ENCODE peak calls at places on chromosomes 4 and X, in eight cellular contexts. L is body of pancreas, M is esophagus squamous epithelium, N is ovary, T is heart left ventricle, U is mucosa of descending colon, I is endodermal cell, R is SJSA1. S is an unnamed sample. For H3K36me3, the result is how much of the 10 kb centered on the place peaks cover.

GRCh38 chrX:65635824-65636223 is 31.6 kb upstream of the MSN start:
- DNase-seq in R (no peak), U (no peak), I (no peak), L (no peak), M (no peak), N (no peak), T (no peak), S (no peak)

GRCh38 chrX:2679534-2680485 is 11.3 kb upstream of the CD99 start:
- DNase-seq in U (peak), I (no peak), M (no peak), R (no peak), N (peak), T (no peak), L (peak), S (no peak)

GRCh38 chrX:38929966-38930421 is 128.7 kb downstream of the MID1IP1 start:
- DNase-seq in R (peak), I (no peak), M (no peak), T (no peak), U (no peak), N (no peak), L (peak), S (peak)

GRCh38 chr4:150248181-150248580 is 169.9 kb downstream of the DCLK2 start:
- DNase-seq in L (no peak), R (no peak), T (no peak), M (no peak), I (no peak), N (no peak), U (no peak), S (no peak)

GRCh38 chr4:13476915-13477314 is 7.2 kb downstream of the RAB28 start:
- DNase-seq in U (no peak), N (no peak), R (peak), I (no peak), L (no peak), M (no peak), T (no peak), S (peak)

GRCh38 chr4:158863296-158863695 is 94.5 kb downstream of the FNIP2 start:
- DNase-seq in T (no peak), L (no peak), R (no peak), I (no peak), M (no peak), U (no peak), N (no peak), S (no peak)

GRCh38 chr4:23962462-23962861 is 72.6 kb upstream of the PPARGC1A start:
- DNase-seq in L (no peak), I (no peak), M (no peak), T (no peak), N (no peak), R (no peak), U (no peak), S (no peak)

GRCh38 chr4:39528056-39528465 is 822 bp upstream of the UGDH start:
- DNase-seq in N (no peak), L (no peak), M (no peak), U (no peak), R (no peak), I (no peak), T (no peak), S (no peak)

GRCh38 chrX:20139966-20140365 is 1.7 kb downstream of the EIF1AX start:
- DNase-seq in R (no peak), L (no peak), T (no peak), I (no peak), U (no peak), N (no peak), M (no peak), S (peak)

GRCh38 chrX:149652232-149652981 is 20.8 kb upstream of the TMEM185A start:
- DNase-seq in T (no peak), R (no peak), N (no peak), U (no peak), I (no peak), M (no peak), L (no peak), S (no peak)

GRCh38 chr4:150570123-150570522 is 11.8 kb upstream of the MAB21L2 start:
- DNase-seq in U (no peak), L (no peak), T (no peak), I (no peak), R (no peak), M (no peak), N (no peak), S (no peak)

GRCh38 chr4:185280608-185281007 is 71.2 kb downstream of the SNX25 start:
- DNase-seq in U (peak), L (no peak), M (no peak), I (no peak), R (no peak), N (no peak), T (no peak), S (no peak)

GRCh38 chr4:38811307-38811706 is 6.7 kb upstream of the TLR1 start:
- DNase-seq in R (no peak), I (no peak), U (no peak), N (no peak), T (no peak), L (no peak), M (no peak), S (no peak)

GRCh38 chr4:22634541-22635181 is 58.1 kb upstream of the GBA3 start:
- DNase-seq in T (no peak), N (no peak), L (no peak), U (no peak), R (no peak), M (no peak), I (no peak), S (no peak)

GRCh38 chrX:144637731-144638130 is 609.6 kb upstream of the SPANXN1 start:
- DNase-seq in M (no peak), T (no peak), R (no peak), I (no peak), U (no peak), L (no peak), N (no peak), S (no peak)

GRCh38 chr4:111449657-111450056 is 695.6 kb upstream of the FAM241A start:
- DNase-seq in N (no peak), T (no peak), L (no peak), U (no peak), R (no peak), M (no peak), I (no peak), S (no peak)

GRCh38 chr4:174859904-174860303 is 30.9 kb upstream of the GLRA3 start:
- DNase-seq in T (no peak), R (no peak), L (no peak), U (no peak), I (no peak), M (no peak), N (no peak), S (no peak)

GRCh38 chr4:9964884-9965283 is 56.4 kb downstream of the SLC2A9 start:
- DNase-seq in N (no peak), T (no peak), L (no peak), M (no peak), U (no peak), R (no peak), I (no peak), S (no peak)

GRCh38 chr4:807792-808191 is 18.1 kb downstream of the CPLX1 start:
- DNase-seq in T (no peak), L (no peak), M (no peak), N (no peak), I (peak), U (peak), R (no peak), S (no peak)

GRCh38 chrX:21708116-21708515 is 49.8 kb downstream of the SMPX start:
- DNase-seq in N (no peak), I (no peak), M (no peak), R (no peak), T (no peak), U (no peak), L (no peak), S (no peak)

GRCh38 chrX:55767100-55767499 is 49.6 kb downstream of the RRAGB start:
- DNase-seq in N (no peak), L (no peak), U (no peak), T (no peak), M (no peak), I (no peak), R (peak), S (no peak)

GRCh38 chrX:23317799-23318724 is 16.6 kb upstream of the PTCHD1 start:
- DNase-seq in I (peak), N (no peak), L (no peak), U (no peak), R (peak), M (no peak), T (peak), S (no peak)

GRCh38 chrX:435536-436122 is 48.9 kb upstream of the PPP2R3B start:
- DNase-seq in N (no peak), R (no peak), U (no peak), I (peak), T (no peak), L (no peak), M (no peak), S (no peak)

GRCh38 chr4:85520765-85521749 is 46.1 kb downstream of the ARHGAP24 start:
- DNase-seq in T (peak), L (no peak), M (no peak), R (no peak), N (no peak), U (no peak), I (peak), S (no peak)

GRCh38 chr4:94126669-94127068 is 81.0 kb upstream of the SMARCAD1 start:
- DNase-seq in M (no peak), T (no peak), U (no peak), I (no peak), L (no peak), R (no peak), N (no peak), S (no peak)

GRCh38 chr4:73711989-73712388 is 28.4 kb upstream of the CXCL8 start:
- DNase-seq in R (no peak), I (no peak), T (no peak), U (no peak), M (no peak), L (no peak), N (no peak), S (no peak)

GRCh38 chr4:113080050-113080449 is 30.6 kb downstream of the ANK2 start:
- DNase-seq in L (no peak), T (no peak), M (no peak), N (no peak), U (peak), R (no peak), I (peak), S (no peak)

GRCh38 chrX:33045245-33045644 is 166.1 kb downstream of the DMD start:
- DNase-seq in R (no peak), T (no peak), L (no peak), N (no peak), I (no peak), U (no peak), M (no peak), S (no peak)

GRCh38 chr4:10058371-10058770 is 37.1 kb upstream of the SLC2A9 start:
- DNase-seq in L (no peak), R (no peak), M (no peak), T (no peak), I (no peak), N (no peak), U (no peak), S (no peak)

GRCh38 chrX:13078739-13079444 is 34.5 kb upstream of the FAM9C start:
- DNase-seq in R (peak), I (no peak), U (peak), M (no peak), N (peak), T (peak), L (peak), S (peak)

GRCh38 chr4:13912966-13913365 is 285.4 kb upstream of the BOD1L1 start:
- DNase-seq in N (no peak), U (no peak), R (no peak), M (no peak), I (no peak), T (no peak), L (no peak), S (no peak)

GRCh38 chrX:114952696-114953095 is 64.7 kb downstream of the IL13RA2 start:
- DNase-seq in R (no peak), M (no peak), I (peak), U (no peak), N (no peak), T (no peak), L (no peak), S (no peak)

GRCh38 chrX:129957241-129958099 is 25.0 kb upstream of the BCORL1 start:
- DNase-seq in R (peak), L (peak), M (peak), I (peak), N (peak), U (peak), T (peak), S (no peak)

GRCh38 chr4:93063325-93063724 is 759.6 kb downstream of the GRID2 start:
- DNase-seq in T (no peak), U (no peak), R (no peak), L (no peak), N (no peak), I (no peak), M (no peak), S (no peak)

GRCh38 chr4:142016031-142016430 is 379.6 kb downstream of the IL15 start:
- DNase-seq in N (no peak), L (no peak), I (no peak), R (no peak), T (no peak), U (no peak), M (no peak), S (no peak)

GRCh38 chr4:128850252-128850651 is 40.8 kb downstream of the JADE1 start:
- DNase-seq in N (no peak), R (no peak), M (no peak), I (peak), L (no peak), U (no peak), T (no peak), S (no peak)
- H3K36me3 ChIP-seq in N (under half), R (half or more), M (half or more), I (half or more), L (under half), U (under half), T (half or more), S (under half)

DNA sequence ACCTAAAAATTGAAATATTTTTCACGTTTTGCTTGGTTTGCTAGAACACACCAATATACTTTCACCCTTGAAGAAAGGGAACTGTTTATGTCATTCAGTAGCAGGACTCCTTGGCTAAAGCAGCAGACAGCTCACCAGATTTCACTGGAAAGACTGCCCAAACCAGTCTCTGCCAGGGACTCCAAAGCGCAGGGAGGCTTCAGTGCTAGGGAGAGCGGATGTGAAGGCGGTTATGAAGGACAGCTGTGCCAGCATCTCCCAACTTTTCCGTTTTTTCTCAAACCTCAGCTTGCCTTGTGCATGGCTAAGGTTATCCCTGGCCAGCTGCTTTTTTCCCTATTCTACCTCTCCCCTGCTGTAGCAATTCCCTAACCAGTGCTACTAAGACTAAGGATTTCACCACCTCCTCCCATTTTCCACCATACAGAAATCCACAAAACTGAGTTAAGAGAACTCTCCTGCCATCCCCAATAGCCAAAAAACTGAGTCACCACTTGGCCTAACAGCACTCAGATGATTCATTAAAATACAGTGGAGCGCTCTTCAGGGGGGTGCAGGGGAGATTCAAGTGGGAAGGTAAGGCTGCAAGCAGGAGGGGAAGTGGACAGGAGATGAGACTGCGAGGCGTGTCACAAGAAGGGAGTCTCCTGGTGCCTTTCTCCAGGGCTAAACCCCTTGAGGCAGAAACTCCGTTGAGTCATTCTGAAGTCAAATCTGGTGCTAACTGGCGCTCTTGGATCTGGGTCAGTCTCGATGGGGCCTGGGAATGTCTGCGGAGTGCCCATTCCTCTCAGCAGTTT is 90.7 kb downstream of the PALLD start:
- DNase-seq in U (no peak), N (peak), I (peak), L (no peak), R (peak), T (peak), M (no peak), S (peak)
- H3K4me3 ChIP-seq in U (no peak), N (no peak), I (no peak), L (no peak), R (no peak), T (no peak), M (no peak), S (no peak)

DNA sequence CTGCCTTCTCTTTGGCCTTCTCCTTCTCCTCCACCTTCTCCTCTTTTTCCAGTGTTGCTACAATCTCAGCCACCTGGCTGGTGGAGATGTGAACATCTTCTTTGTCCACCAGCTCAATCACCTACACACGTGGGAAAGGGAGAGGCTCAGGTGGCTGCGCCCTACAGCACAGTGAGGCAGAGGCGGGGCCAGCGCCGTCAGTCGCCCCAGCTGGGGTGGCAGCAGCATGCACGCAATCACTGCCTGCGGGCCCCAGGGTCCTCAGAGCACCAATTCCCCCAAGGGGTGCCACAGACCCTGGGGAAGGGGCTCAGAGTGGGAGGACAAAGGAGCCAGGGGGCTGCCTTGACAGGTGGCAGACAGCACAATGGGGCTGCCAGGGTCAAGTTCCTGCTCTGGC is 21.4 kb downstream of the FGFR3 start:
- DNase-seq in R (no peak), I (no peak), U (no peak), N (no peak), L (no peak), M (no peak), T (no peak), S (no peak)
- H3K36me3 ChIP-seq in R (under half), I (under half), U (under half), N (under half), L (under half), M (half or more), T (half or more), S (under half)

GRCh38 chr4:153529646-153530045 is 63.5 kb downstream of the TMEM131L start:
- DNase-seq in N (no peak), L (no peak), I (no peak), R (no peak), U (no peak), M (no peak), T (no peak), S (no peak)
- H3K4me3 ChIP-seq in N (no peak), L (no peak), I (no peak), R (no peak), U (no peak), M (no peak), T (no peak), S (no peak)

GRCh38 chr4:16161866-16162408 is 64.3 kb downstream of the TAPT1 start:
- DNase-seq in N (no peak), L (no peak), M (no peak), T (no peak), I (no peak), U (no peak), R (no peak), S (no peak)
- H3K36me3 ChIP-seq in N (under half), L (under half), M (half or more), T (half or more), I (under half), U (under half), R (under half), S (under half)

DNA sequence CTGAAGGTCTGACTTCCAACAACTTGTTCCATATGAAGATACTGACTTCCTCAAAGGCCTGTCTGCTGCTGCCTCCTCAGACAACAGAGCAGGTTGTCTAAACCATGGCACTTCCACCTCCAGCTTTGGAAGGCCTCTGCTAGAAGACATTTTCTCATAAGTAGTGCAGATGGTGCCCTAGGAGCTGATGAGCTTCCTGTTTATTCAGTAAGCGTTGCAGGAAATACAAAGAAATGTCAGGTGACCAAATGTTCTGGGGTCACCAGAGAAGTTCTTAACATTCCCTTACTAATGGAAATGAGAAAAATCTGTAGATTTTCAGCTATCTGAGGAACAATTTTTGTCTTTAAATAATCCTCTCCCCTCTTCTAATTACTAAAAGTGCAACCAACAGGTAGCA is 28.9 kb downstream of the FGF2 start:
- DNase-seq in U (no peak), N (no peak), T (no peak), R (no peak), I (no peak), M (no peak), L (no peak), S (no peak)
- H3K4me3 ChIP-seq in U (no peak), N (no peak), T (no peak), R (no peak), I (no peak), M (no peak), L (no peak), S (no peak)

DNA sequence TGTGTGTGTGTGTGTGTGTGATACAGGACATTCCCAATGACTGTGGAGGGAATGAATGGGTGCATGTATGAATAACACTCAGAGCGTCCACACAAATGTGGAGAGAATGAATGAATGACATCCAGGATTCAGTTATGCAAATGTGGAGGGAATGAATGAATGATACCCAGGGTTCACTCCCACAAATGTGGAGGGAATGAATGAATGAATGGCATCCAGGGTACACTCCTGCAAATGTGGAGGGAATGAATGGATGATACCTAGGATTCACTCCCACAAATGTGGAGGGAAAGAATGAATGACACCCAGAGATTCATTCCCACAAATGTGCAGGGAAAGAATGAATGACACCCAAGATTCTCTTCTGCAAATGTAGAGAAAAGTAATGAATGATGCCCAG is 36.0 kb upstream of the ASMTL start:
- DNase-seq in R (no peak), N (no peak), T (no peak), M (no peak), L (no peak), I (no peak), U (no peak), S (no peak)
- H3K36me3 ChIP-seq in R (under half), N (under half), T (under half), M (under half), L (under half), I (under half), U (under half), S (under half)

GRCh38 chr4:57668621-57669020 is 558.4 kb upstream of the IGFBP7 start:
- DNase-seq in T (no peak), N (no peak), U (no peak), I (no peak), M (no peak), L (no peak), R (no peak), S (no peak)
- H3K4me3 ChIP-seq in T (no peak), N (no peak), U (no peak), I (no peak), M (no peak), L (no peak), R (no peak), S (no peak)

S was measured in BJ.